ENCODE peak calls at places on chromosomes 1 and 21, in eight cellular contexts. One of them, this sample, is unnamed.

GRCh38 chr1:94792876-94793605 is 27.1 kb upstream of the SLC44A3 start:
- DNase-seq in activated CD4-positive, CD25-positive, alpha-beta regulatory T cell treated with anti-CD3 and anti-CD28 coated beads, Interleukin-2, amount 50 U/mL, for 72 hours: no peak
- DNase-seq in cardiac fibroblast: peak; percentile 87
- DNase-seq in AG08395: peak; percentile 68
- DNase-seq in WTC11: no peak
- DNase-seq in lower lobe of right lung: no peak
- DNase-seq in GM06990: no peak
- DNase-seq in NCI-H460: no peak
- DNase-seq in this sample: peak; percentile 88

GRCh38 chr1:172390620-172391491 is 29.6 kb upstream of the C1orf105 start:
- DNase-seq in AG08395: peak; percentile 68
- DNase-seq in WTC11: peak; percentile 47
- DNase-seq in activated CD4-positive, CD25-positive, alpha-beta regulatory T cell treated with anti-CD3 and anti-CD28 coated beads, Interleukin-2, amount 50 U/mL, for 72 hours: no peak
- DNase-seq in GM06990: peak; percentile 82
- DNase-seq in lower lobe of right lung: no peak
- DNase-seq in cardiac fibroblast: peak; percentile 47
- DNase-seq in NCI-H460: no peak
- DNase-seq in this sample: peak; percentile 64

GRCh38 chr21:43192501-43193081 is 23.8 kb downstream of the CRYAA start:
- DNase-seq in lower lobe of right lung: no peak
- DNase-seq in WTC11: peak; percentile 7
- DNase-seq in NCI-H460: no peak
- DNase-seq in cardiac fibroblast: no peak
- DNase-seq in AG08395: no peak
- DNase-seq in activated CD4-positive, CD25-positive, alpha-beta regulatory T cell treated with anti-CD3 and anti-CD28 coated beads, Interleukin-2, amount 50 U/mL, for 72 hours: no peak
- DNase-seq in GM06990: no peak
- DNase-seq in this sample: no peak

GRCh38 chr1:197144570-197145325 is 1.7 kb downstream of the ASPM start:
- DNase-seq in GM06990: no peak
- DNase-seq in AG08395: peak; percentile 14
- DNase-seq in cardiac fibroblast: peak; percentile 59
- DNase-seq in WTC11: no peak
- DNase-seq in activated CD4-positive, CD25-positive, alpha-beta regulatory T cell treated with anti-CD3 and anti-CD28 coated beads, Interleukin-2, amount 50 U/mL, for 72 hours: no peak
- DNase-seq in lower lobe of right lung: no peak
- DNase-seq in NCI-H460: peak; percentile 30
- DNase-seq in this sample: peak; percentile 68

GRCh38 chr21:45966995-45967394 is 14.6 kb upstream of the COL6A1 start:
- DNase-seq in WTC11: no peak
- DNase-seq in lower lobe of right lung: no peak
- DNase-seq in GM06990: no peak
- DNase-seq in cardiac fibroblast: no peak
- DNase-seq in NCI-H460: no peak
- DNase-seq in AG08395: no peak
- DNase-seq in activated CD4-positive, CD25-positive, alpha-beta regulatory T cell treated with anti-CD3 and anti-CD28 coated beads, Interleukin-2, amount 50 U/mL, for 72 hours: no peak
- DNase-seq in this sample: no peak

GRCh38 chr21:42316891-42317290 is 1.7 kb upstream of the TFF3 start:
- DNase-seq in NCI-H460: no peak
- DNase-seq in WTC11: no peak
- DNase-seq in GM06990: no peak
- DNase-seq in lower lobe of right lung: no peak
- DNase-seq in cardiac fibroblast: no peak
- DNase-seq in AG08395: no peak
- DNase-seq in activated CD4-positive, CD25-positive, alpha-beta regulatory T cell treated with anti-CD3 and anti-CD28 coated beads, Interleukin-2, amount 50 U/mL, for 72 hours: peak; percentile 17
- DNase-seq in this sample: no peak

GRCh38 chr1:155941845-155942507 is 538 bp downstream of the RXFP4 start:
- DNase-seq in activated CD4-positive, CD25-positive, alpha-beta regulatory T cell treated with anti-CD3 and anti-CD28 coated beads, Interleukin-2, amount 50 U/mL, for 72 hours: no peak
- DNase-seq in NCI-H460: no peak
- DNase-seq in GM06990: no peak
- DNase-seq in lower lobe of right lung: no peak
- DNase-seq in cardiac fibroblast: no peak
- DNase-seq in WTC11: no peak
- DNase-seq in AG08395: no peak
- DNase-seq in this sample: peak; percentile 30

GRCh38 chr1:60078182-60078581 is 4.6 kb upstream of the C1orf87 start:
- DNase-seq in activated CD4-positive, CD25-positive, alpha-beta regulatory T cell treated with anti-CD3 and anti-CD28 coated beads, Interleukin-2, amount 50 U/mL, for 72 hours: no peak
- DNase-seq in GM06990: no peak
- DNase-seq in lower lobe of right lung: no peak
- DNase-seq in AG08395: peak; percentile 56
- DNase-seq in WTC11: no peak
- DNase-seq in NCI-H460: no peak
- DNase-seq in cardiac fibroblast: no peak
- DNase-seq in this sample: peak; percentile 56

GRCh38 chr1:36486436-36487335 is 4.0 kb upstream of the CSF3R start:
- DNase-seq in AG08395: no peak
- DNase-seq in cardiac fibroblast: peak; percentile 12
- DNase-seq in WTC11: no peak
- DNase-seq in lower lobe of right lung: peak; percentile 93
- DNase-seq in activated CD4-positive, CD25-positive, alpha-beta regulatory T cell treated with anti-CD3 and anti-CD28 coated beads, Interleukin-2, amount 50 U/mL, for 72 hours: no peak
- DNase-seq in GM06990: peak; percentile 42
- DNase-seq in NCI-H460: peak; percentile 22
- DNase-seq in this sample: no peak

This sample was measured in EH.